ENCODE peak calls at places on chromosomes 11 and 22, in seven cellular contexts. J, E, O, D, Z, L and P are unnamed samples.

GRCh38 chr11:44813401-44813800 is 86.6 kb downstream of the TSPAN18 start:
- DNase-seq in J (no peak), E (no peak), O (no peak), D (no peak), Z (no peak), L (no peak), P (no peak)

GRCh38 chr11:44988111-44988510 is 37.4 kb upstream of the TP53I11 start:
- DNase-seq in J (no peak), E (no peak), O (no peak), D (no peak), Z (no peak), L (no peak), P (no peak)

GRCh38 chr11:70863988-70864387 is 388.4 kb downstream of the SHANK2 start:
- DNase-seq in J (no peak), E (no peak), O (no peak), D (no peak), Z (no peak), L (no peak), P (no peak)

GRCh38 chr11:29333993-29334780 is 682.6 kb downstream of the KCNA4 start:
- DNase-seq in J (no peak), E (no peak), O (peak), D (peak), Z (peak), L (no peak), P (no peak)

GRCh38 chr11:83456075-83456474 is 169.9 kb upstream of the CCDC90B start:
- DNase-seq in J (no peak), E (no peak), O (no peak), D (no peak), Z (no peak), L (no peak), P (no peak)

GRCh38 chr22:38828191-38828590 is 15.6 kb downstream of the NPTXR start:
- DNase-seq in J (no peak), E (no peak), O (no peak), D (no peak), Z (no peak), L (no peak), P (no peak)

GRCh38 chr22:26893711-26894110 is 236.3 kb downstream of the MIAT start:
- DNase-seq in J (no peak), E (no peak), O (no peak), D (no peak), Z (no peak), L (no peak), P (no peak)

GRCh38 chr22:45064313-45065268 is 54.8 kb upstream of the PHF21B start:
- DNase-seq in J (no peak), E (peak), O (no peak), D (peak), Z (peak), L (no peak), P (no peak)

GRCh38 chr11:71139516-71140205 is 112.7 kb downstream of the SHANK2 start:
- DNase-seq in J (peak), E (no peak), O (no peak), D (peak), Z (no peak), L (no peak), P (no peak)

GRCh38 chr11:66172146-66172545 is 96.3 kb upstream of the RAB1B start:
- DNase-seq in J (no peak), E (no peak), O (no peak), D (peak), Z (no peak), L (no peak), P (no peak)

GRCh38 chr22:19891350-19892248 is 36.9 kb upstream of the GNB1L start:
- DNase-seq in J (no peak), E (peak), O (peak), D (peak), Z (no peak), L (peak), P (no peak)

GRCh38 chr11:130872961-130873360 is 43.3 kb downstream of the SNX19 start:
- DNase-seq in J (no peak), E (no peak), O (no peak), D (peak), Z (no peak), L (no peak), P (no peak)

GRCh38 chr11:116119158-116119557 is 614.9 kb upstream of the CADM1 start:
- DNase-seq in J (no peak), E (no peak), O (no peak), D (no peak), Z (no peak), L (no peak), P (no peak)

GRCh38 chr11:28472904-28473303 is 364.7 kb downstream of the METTL15 start:
- DNase-seq in J (no peak), E (no peak), O (no peak), D (no peak), Z (no peak), L (no peak), P (no peak)

GRCh38 chr22:19331474-19331873 is 40.0 kb upstream of the CLTCL1 start:
- DNase-seq in J (no peak), E (no peak), O (no peak), D (no peak), Z (no peak), L (no peak), P (no peak)

GRCh38 chr11:129636926-129637325 is 178.7 kb upstream of the TMEM45B start:
- DNase-seq in J (no peak), E (no peak), O (no peak), D (peak), Z (no peak), L (no peak), P (no peak)

GRCh38 chr11:107799245-107799859 is 59.2 kb downstream of the SLC35F2 start:
- DNase-seq in J (peak), E (peak), O (peak), D (peak), Z (peak), L (peak), P (peak)

GRCh38 chr11:9265211-9266131 is at the start of gene DENND5A:
- DNase-seq in J (peak), E (peak), O (peak), D (peak), Z (no peak), L (peak), P (peak)

GRCh38 chr22:19182472-19183157 is 4.1 kb upstream of the SLC25A1 start:
- DNase-seq in J (no peak), E (no peak), O (no peak), D (no peak), Z (no peak), L (no peak), P (no peak)

GRCh38 chr22:43277987-43278601 is 65.1 kb downstream of the SCUBE1 start:
- DNase-seq in J (no peak), E (no peak), O (no peak), D (no peak), Z (no peak), L (no peak), P (no peak)